ENCODE peak calls at places on chromosomes 12 and 14, in four cellular contexts. O is NCI-H2171 treated with DMSO at 0.1 percent for 48 hours; C is stimulated activated CD4-positive, alpha-beta T cell treated with anti-CD3 and anti-CD28 coated beads, Interleukin-1b, Interleukin-23, amount 100 ng/mL, for 1 hour; J is cardiac septum. X is an unnamed sample.

GRCh38 chr14:105180598-105181528 is at the start of gene NUDT14:
- DNase-seq in J (no peak), O (peak; percentile 74), C (peak; percentile 74), X (peak; percentile 60)

GRCh38 chr14:77485256-77485655 is 13.4 kb downstream of the ISM2 start:
- DNase-seq in C (no peak), O (no peak), J (no peak), X (no peak)

GRCh38 chr14:104991896-104992230 is 6.3 kb downstream of the CLBA1 start:
- DNase-seq in O (no peak), C (no peak), J (no peak), X (no peak)

GRCh38 chr14:99604766-99605298 is 825 bp upstream of the CCDC85C start:
- DNase-seq in J (no peak), C (no peak), O (no peak), X (peak; percentile 83)

GRCh38 chr14:64475585-64476273 is 10.4 kb downstream of the AKAP5 start:
- DNase-seq in J (no peak), O (no peak), C (no peak), X (no peak)

GRCh38 chr14:105465209-105466031 is 9.2 kb upstream of the CRIP2 start:
- DNase-seq in C (no peak), J (no peak), O (peak; percentile 40), X (no peak)

GRCh38 chr12:62689042-62689839 is 222.6 kb downstream of the MON2 start:
- DNase-seq in C (no peak), J (no peak), O (no peak), X (no peak)

GRCh38 chr12:6821674-6822433 is at the start of gene GPR162:
- DNase-seq in J (no peak), C (no peak), O (peak; percentile 99), X (peak; percentile 89)

GRCh38 chr12:113174461-113175384 is 10.6 kb downstream of the DDX54 start:
- DNase-seq in J (no peak), O (peak; percentile 42), C (peak; percentile 34), X (peak; percentile 73)

GRCh38 chr12:19323768-19324167 is 115.5 kb upstream of the AEBP2 start:
- DNase-seq in O (no peak), J (no peak), C (no peak), X (no peak)

GRCh38 chr14:32190713-32191112 is 11.1 kb upstream of the RNU6-7 start:
- DNase-seq in O (no peak), J (no peak), C (no peak), X (no peak)

GRCh38 chr12:131620520-131620919 is 90.4 kb upstream of the SFSWAP start:
- DNase-seq in C (no peak), J (no peak), O (no peak), X (peak; percentile 31)

GRCh38 chr12:124898200-124898950 is 16.1 kb downstream of the UBC start:
- DNase-seq in O (peak; percentile 69), C (no peak), J (no peak), X (peak; percentile 78)

GRCh38 chr12:52686756-52687487 is 6.7 kb upstream of the KRT1 start:
- DNase-seq in O (no peak), J (no peak), C (no peak), X (no peak)

GRCh38 chr12:113723631-113724030 is 242.5 kb downstream of the RBM19 start:
- DNase-seq in O (no peak), C (no peak), J (no peak), X (no peak)

GRCh38 chr14:50954811-50955372 is 10.6 kb upstream of the PYGL start:
- DNase-seq in O (peak; percentile 61), J (no peak), C (no peak), X (peak; percentile 56)

GRCh38 chr12:49827351-49828099 is 688 bp downstream of the NCKAP5L start:
- DNase-seq in J (peak; percentile 86), C (no peak), O (peak; percentile 75), X (peak; percentile 91)

X was measured in NCI-H82.